ENCODE peak calls at places on chromosome 16, in six cellular contexts. Z, J, B, R, T and D are unnamed samples.

GRCh38 chr16:720990-721764 is at the start of gene ANTKMT:
- DNase-seq in Z (peak; percentile 80), R (peak; percentile 89), B (peak; percentile 42), T (peak; percentile 76), J (no peak), D (peak; percentile 68)

GRCh38 chr16:78257376-78257728 is 157.9 kb downstream of the WWOX start:
- DNase-seq in J (no peak), B (no peak), T (no peak), R (peak; percentile 48), Z (no peak), D (peak; percentile 90)

GRCh38 chr16:88924834-88925539 is 52.0 kb downstream of the CBFA2T3 start:
- DNase-seq in Z (no peak), B (no peak), T (peak; percentile 39), J (peak; percentile 41), R (peak; percentile 68), D (peak; percentile 71)

GRCh38 chr16:11583889-11584565 is 2.7 kb downstream of the LITAF start:
- DNase-seq in T (peak; percentile 63), J (no peak), Z (no peak), B (no peak), R (no peak), D (no peak)

GRCh38 chr16:84836234-84836647 is 16.5 kb downstream of the CRISPLD2 start:
- DNase-seq in R (no peak), T (peak; percentile 20), Z (peak; percentile 82), B (no peak), J (peak; percentile 98), D (peak; percentile 100)

GRCh38 chr16:1532081-1532760 is 1.2 kb upstream of the TMEM204 start:
- DNase-seq in T (no peak), R (no peak), J (no peak), Z (peak; percentile 70), B (no peak), D (peak; percentile 74)

GRCh38 chr16:31130899-31131298 is 4.6 kb downstream of the PRSS8 start:
- DNase-seq in T (no peak), R (no peak), B (no peak), Z (no peak), J (no peak), D (no peak)

GRCh38 chr16:57730771-57731730 is 4.5 kb upstream of the KATNB1 start:
- DNase-seq in T (no peak), J (no peak), R (no peak), B (no peak), Z (no peak), D (no peak)

GRCh38 chr16:10922328-10923145 is 19.7 kb downstream of the DEXI start:
- DNase-seq in J (no peak), R (no peak), Z (peak; percentile 69), B (no peak), T (no peak), D (no peak)

GRCh38 chr16:57848181-57848580 is 45.9 kb upstream of the KIFC3 start:
- DNase-seq in Z (no peak), J (no peak), B (no peak), T (no peak), R (no peak), D (no peak)

GRCh38 chr16:81005644-81006471 is 827 bp downstream of the CMC2 start:
- DNase-seq in R (no peak), Z (peak; percentile 79), B (no peak), T (no peak), J (no peak), D (no peak)

GRCh38 chr16:23518435-23518891 is 8.2 kb upstream of the GGA2 start:
- DNase-seq in R (no peak), Z (no peak), T (peak; percentile 20), J (no peak), B (no peak), D (no peak)

GRCh38 chr16:84278968-84279367 is 15.7 kb upstream of the WFDC1 start:
- DNase-seq in R (no peak), B (no peak), J (no peak), T (peak; percentile 83), Z (no peak), D (no peak)

GRCh38 chr16:80684906-80685305 is 119.5 kb downstream of the CDYL2 start:
- DNase-seq in B (no peak), J (no peak), T (no peak), R (no peak), Z (no peak), D (no peak)

GRCh38 chr16:49621240-49622083 is 234.4 kb downstream of the ZNF423 start:
- DNase-seq in B (no peak), J (no peak), T (no peak), Z (no peak), R (no peak), D (no peak)

GRCh38 chr16:6674071-6674470 is 658.6 kb upstream of the RBFOX1 start:
- DNase-seq in J (no peak), R (no peak), Z (no peak), T (no peak), B (no peak), D (no peak)

GRCh38 chr16:13643412-13643811 is 276.5 kb upstream of the ERCC4 start:
- DNase-seq in J (no peak), T (no peak), R (no peak), B (no peak), Z (no peak), D (no peak)

GRCh38 chr16:54061454-54061853 is 225.1 kb downstream of the IRX3 start:
- DNase-seq in R (no peak), T (no peak), Z (no peak), B (no peak), J (no peak), D (no peak)

GRCh38 chr16:78925071-78925714 is 675.3 kb downstream of the MAF start:
- DNase-seq in B (no peak), J (no peak), T (no peak), R (peak; percentile 53), Z (no peak), D (peak; percentile 4)

GRCh38 chr16:73232555-73233422 is 184.9 kb upstream of the ZFHX3 start:
- DNase-seq in B (no peak), Z (peak; percentile 52), R (peak; percentile 48), J (peak; percentile 85), T (peak; percentile 44), D (peak; percentile 95)

GRCh38 chr16:84543931-84544776 is 39.7 kb upstream of the MEAK7 start:
- DNase-seq in Z (peak; percentile 24), T (peak; percentile 50), J (no peak), B (no peak), R (no peak), D (no peak)

GRCh38 chr16:57977418-57978069 is 6.6 kb upstream of the CNGB1 start:
- DNase-seq in J (no peak), B (no peak), R (no peak), T (no peak), Z (no peak), D (no peak)

GRCh38 chr16:31365131-31365865 is 10.3 kb downstream of the ITGAX start:
- DNase-seq in J (no peak), Z (no peak), R (no peak), T (no peak), B (no peak), D (no peak)